ENCODE peak calls at places on chromosome 12, in eight cellular contexts. E is esophagus squamous epithelium, A is gastrocnemius medialis, G is tibial nerve, R is GM12891, S is GM12892, Q is adrenal gland, F is IMR-90. C is an unnamed sample.

GRCh38 chr12:40105265-40105514 is 691 bp downstream of the SLC2A13 start:
- DNase-seq in E (no peak), A (no peak), G (no peak), R (no peak), S (no peak), Q (peak), F (no peak), C (no peak)

GRCh38 chr12:26062566-26062965 is 62.3 kb downstream of the BHLHE41 start:
- DNase-seq in E (no peak), A (no peak), G (no peak), R (no peak), S (no peak), Q (no peak), F (peak), C (no peak)

GRCh38 chr12:124480469-124481256 is 86.7 kb downstream of the NCOR2 start:
- DNase-seq in E (no peak), A (no peak), G (no peak), R (peak), S (peak), Q (peak), F (peak), C (no peak)

GRCh38 chr12:132523576-132524331 is 33.8 kb downstream of the FBRSL1 start:
- DNase-seq in E (no peak), A (peak), G (peak), R (peak), S (peak), Q (peak), F (peak), C (peak)

GRCh38 chr12:96015672-96016071 is 19.5 kb upstream of the HAL start:
- DNase-seq in E (no peak), A (peak), G (no peak), R (no peak), S (no peak), Q (no peak), F (peak), C (peak)

GRCh38 chr12:40127408-40127807 is 21.5 kb upstream of the SLC2A13 start:
- DNase-seq in E (no peak), A (no peak), G (no peak), R (no peak), S (no peak), Q (no peak), F (no peak), C (no peak)

GRCh38 chr12:69570000-69570516 is 15.2 kb upstream of the CCT2 start:
- DNase-seq in E (no peak), A (no peak), G (no peak), R (no peak), S (no peak), Q (no peak), F (no peak), C (no peak)

GRCh38 chr12:46134205-46134811 is 134.5 kb downstream of the SLC38A1 start:
- DNase-seq in E (no peak), A (no peak), G (no peak), R (no peak), S (no peak), Q (no peak), F (no peak), C (no peak)

GRCh38 chr12:127145543-127145928 is 1121.4 kb upstream of the TMEM132C start:
- DNase-seq in E (no peak), A (no peak), G (no peak), R (no peak), S (no peak), Q (no peak), F (no peak), C (no peak)

GRCh38 chr12:132258543-132258942 is 70.8 kb downstream of the GALNT9 start:
- DNase-seq in E (no peak), A (no peak), G (no peak), R (no peak), S (no peak), Q (no peak), F (no peak), C (no peak)

GRCh38 chr12:26748741-26749431 is 84.1 kb downstream of the ITPR2 start:
- DNase-seq in E (no peak), A (no peak), G (no peak), R (no peak), S (no peak), Q (no peak), F (peak), C (no peak)

GRCh38 chr12:122870867-122871664 is 24.9 kb downstream of the VPS37B start:
- DNase-seq in E (no peak), A (no peak), G (no peak), R (no peak), S (no peak), Q (peak), F (peak), C (no peak)
- TF ChIP-seq POLR2A in E (peak), A (peak), G (no peak), R (no peak), S (no peak), Q (no peak), F (no peak), C (no peak)

GRCh38 chr12:104288635-104289258 is 14.8 kb upstream of the EID3 start:
- DNase-seq in E (peak), A (peak), G (peak), R (peak), S (peak), Q (peak), F (peak), C (peak)

GRCh38 chr12:104285740-104286537 is 17.6 kb upstream of the EID3 start:
- DNase-seq in E (no peak), A (peak), G (no peak), R (no peak), S (no peak), Q (no peak), F (peak), C (no peak)

GRCh38 chr12:104290855-104291254 is 12.7 kb upstream of the EID3 start:
- DNase-seq in E (no peak), A (no peak), G (no peak), R (no peak), S (no peak), Q (no peak), F (no peak), C (no peak)

GRCh38 chr12:104290320-104290719 is 13.2 kb upstream of the EID3 start:
- DNase-seq in E (no peak), A (no peak), G (no peak), R (no peak), S (no peak), Q (no peak), F (no peak), C (no peak)

DNA sequence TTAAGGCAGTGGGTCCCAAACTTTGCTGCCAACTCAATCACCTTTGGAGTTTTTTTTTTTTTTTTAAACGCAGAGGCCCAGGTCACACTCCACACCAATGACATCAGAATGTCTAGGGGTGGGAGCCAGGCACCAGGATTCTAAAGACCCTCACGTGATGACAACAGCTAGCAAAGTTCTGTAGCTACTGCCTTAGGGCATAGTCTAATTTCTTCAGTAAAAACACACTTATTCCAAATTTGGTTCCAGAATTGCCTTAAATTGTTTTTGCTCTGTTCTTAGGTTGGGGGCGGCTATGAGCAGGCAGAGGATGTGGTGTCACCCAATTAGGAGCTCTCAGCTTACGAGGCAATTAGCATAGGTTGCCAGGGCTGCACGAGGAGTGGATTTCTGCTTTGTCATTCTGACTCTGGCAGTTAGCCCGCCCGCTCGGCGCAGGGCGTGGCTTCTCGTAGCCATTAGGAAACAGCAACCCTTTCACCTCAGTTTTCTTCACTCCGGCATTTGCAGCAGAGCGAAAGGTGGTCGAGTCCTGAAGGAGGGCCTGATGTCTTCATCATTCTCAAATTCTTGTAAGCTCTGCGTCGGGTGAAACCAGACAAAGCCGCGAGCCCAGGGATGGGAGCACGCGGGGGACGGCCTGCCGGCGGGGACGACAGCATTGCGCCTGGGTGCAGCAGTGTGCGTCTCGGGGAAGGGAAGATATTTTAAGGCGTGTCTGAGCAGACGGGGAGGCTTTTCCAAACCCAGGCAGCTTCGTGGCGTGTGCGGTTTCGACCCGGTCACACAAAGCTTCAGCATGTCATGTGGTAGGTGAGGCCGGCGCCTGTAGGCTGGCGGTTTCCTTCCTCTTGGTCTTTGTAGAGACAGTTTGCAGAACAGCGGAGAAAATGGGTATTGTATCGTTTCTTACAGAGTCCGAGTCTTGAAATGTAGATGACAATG is 16.7 kb upstream of the EID3 start:
- DNase-seq in E (peak), A (peak), G (peak), R (peak), S (peak), Q (peak), F (peak), C (peak)
- TF ChIP-seq POLR2A in E (peak), A (peak), G (no peak), R (peak), S (peak), Q (peak), F (peak), C (peak)

DNA sequence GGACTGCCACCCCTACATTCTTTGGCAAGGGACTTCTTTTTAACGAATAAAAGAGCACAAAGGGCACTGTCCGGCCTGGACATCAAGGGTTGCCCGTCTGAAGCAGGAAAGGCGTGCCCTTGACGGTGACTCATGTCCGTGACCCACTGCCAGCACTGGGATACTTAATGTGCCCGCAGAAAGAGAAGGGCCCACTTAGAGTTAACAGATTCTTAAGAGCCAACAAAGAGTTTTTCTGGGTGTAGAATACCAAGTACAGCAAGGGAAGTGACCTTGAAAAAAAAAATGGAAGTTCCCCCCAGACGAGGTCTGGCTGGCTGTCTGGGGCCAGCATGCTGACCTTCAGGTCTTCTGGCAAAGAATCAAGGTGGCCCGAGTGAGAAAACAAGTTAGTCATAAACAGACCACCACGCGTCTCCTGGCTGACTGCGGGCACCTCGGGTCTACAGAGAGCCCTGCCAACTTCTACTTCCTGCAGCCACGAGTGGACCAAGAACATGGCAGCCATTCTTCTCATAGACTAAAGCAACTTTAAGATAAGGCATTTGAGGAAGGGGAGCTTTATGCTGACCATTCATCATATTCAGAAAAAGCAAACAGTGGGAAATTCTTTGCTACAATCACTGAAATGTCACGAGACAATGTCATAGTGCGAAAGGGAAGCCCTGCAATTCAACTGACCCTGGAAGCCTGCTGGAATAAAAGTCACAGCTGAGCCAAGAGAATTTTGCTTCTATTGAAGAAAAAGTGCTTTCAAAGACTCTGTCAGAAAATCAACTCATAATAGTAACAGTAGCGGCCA is 10.4 kb upstream of the SELPLG start:
- DNase-seq in E (no peak), A (peak), G (no peak), R (no peak), S (no peak), Q (peak), F (no peak), C (no peak)
- TF ChIP-seq POLR2A in E (no peak), A (no peak), G (no peak), R (no peak), S (no peak), Q (no peak), F (no peak), C (no peak)

GRCh38 chr12:4609071-4609470 is 39.8 kb downstream of the AKAP3 start:
- DNase-seq in E (no peak), A (no peak), G (no peak), R (no peak), S (no peak), Q (no peak), F (no peak), C (no peak)

GRCh38 chr12:4610481-4610880 is 38.4 kb downstream of the AKAP3 start:
- DNase-seq in E (no peak), A (no peak), G (no peak), R (no peak), S (no peak), Q (no peak), F (no peak), C (no peak)

GRCh38 chr12:4603946-4604345 is 41.9 kb downstream of the DYRK4 start:
- DNase-seq in E (no peak), A (no peak), G (no peak), R (no peak), S (no peak), Q (no peak), F (no peak), C (no peak)

GRCh38 chr12:4607056-4607455 is 41.8 kb downstream of the AKAP3 start:
- DNase-seq in E (no peak), A (no peak), G (no peak), R (no peak), S (no peak), Q (peak), F (no peak), C (no peak)

GRCh38 chr12:4604684-4605193 is 42.7 kb downstream of the DYRK4 start:
- DNase-seq in E (peak), A (peak), G (peak), R (peak), S (peak), Q (peak), F (peak), C (peak)
- TF ChIP-seq POLR2A in E (no peak), A (no peak), G (no peak), R (peak), S (peak), Q (no peak), F (no peak), C (peak)

GRCh38 chr12:48880647-48881046 is 15.0 kb upstream of the RND1 start:
- DNase-seq in E (no peak), A (no peak), G (no peak), R (no peak), S (no peak), Q (no peak), F (no peak), C (no peak)

GRCh38 chr12:48882325-48882687 is 16.6 kb upstream of the RND1 start:
- DNase-seq in E (no peak), A (no peak), G (no peak), R (no peak), S (no peak), Q (peak), F (peak), C (no peak)

GRCh38 chr12:48881652-48882324 is 16.1 kb upstream of the RND1 start:
- DNase-seq in E (no peak), A (no peak), G (no peak), R (no peak), S (no peak), Q (no peak), F (no peak), C (no peak)

GRCh38 chr12:48882972-48883304 is 17.3 kb upstream of the RND1 start:
- DNase-seq in E (no peak), A (no peak), G (no peak), R (no peak), S (no peak), Q (no peak), F (no peak), C (no peak)

GRCh38 chr12:48883305-48884171 is 17.9 kb upstream of the RND1 start:
- DNase-seq in E (no peak), A (no peak), G (no peak), R (no peak), S (no peak), Q (no peak), F (peak), C (no peak)
- TF ChIP-seq POLR2A in E (no peak), A (no peak), G (no peak), R (no peak), S (no peak), Q (no peak), F (no peak), C (no peak)

DNA sequence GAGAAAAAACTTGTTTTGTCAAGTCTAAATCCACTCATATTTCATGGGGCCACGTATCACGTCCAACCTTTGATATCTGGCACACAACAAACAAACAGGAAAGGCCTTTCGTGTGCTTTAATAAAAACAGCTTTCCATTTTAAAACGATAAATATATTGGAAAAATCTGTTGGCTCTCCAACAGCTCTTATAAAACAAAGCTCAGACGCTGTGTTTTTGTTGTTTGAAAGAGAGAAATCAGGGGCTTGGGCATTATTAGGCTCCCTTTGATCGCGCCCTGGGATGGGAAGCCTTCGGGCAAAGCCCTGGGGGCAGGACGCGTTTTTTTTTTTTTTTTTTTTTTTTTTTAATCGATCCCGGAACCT is 430 bp upstream of the PLEKHA5 start:
- DNase-seq in E (no peak), A (no peak), G (no peak), R (no peak), S (no peak), Q (peak), F (peak), C (peak)
- TF ChIP-seq POLR2A in E (no peak), A (no peak), G (no peak), R (no peak), S (no peak), Q (no peak), F (no peak), C (no peak)

GRCh38 chr12:57694459-57695019 is 607 bp downstream of the OS9 start:
- DNase-seq in E (no peak), A (no peak), G (no peak), R (no peak), S (no peak), Q (no peak), F (no peak), C (peak)
- TF ChIP-seq POLR2A in E (no peak), A (no peak), G (no peak), R (no peak), S (no peak), Q (no peak), F (no peak), C (no peak)

DNA sequence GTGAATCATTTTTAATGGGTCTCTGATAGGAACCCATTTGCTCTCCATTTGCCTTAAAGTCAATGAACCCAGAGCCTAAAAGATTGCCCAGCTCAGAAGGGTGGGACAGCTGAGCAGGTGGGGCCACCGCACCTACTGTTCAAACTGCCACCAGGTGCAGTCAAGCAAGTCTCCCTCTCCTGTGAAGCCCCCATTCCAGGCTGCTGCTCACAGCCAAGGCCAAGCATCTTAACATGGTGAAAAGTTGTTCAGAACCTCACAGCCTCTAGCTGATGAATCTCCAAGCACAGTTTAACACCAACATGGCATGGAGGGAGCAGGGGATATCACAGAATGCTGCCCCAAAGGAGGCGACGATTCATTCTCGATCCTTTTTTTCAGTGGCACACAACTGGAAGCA is 29.5 kb downstream of the ANO2 start:
- DNase-seq in E (no peak), A (no peak), G (no peak), R (no peak), S (no peak), Q (no peak), F (no peak), C (no peak)
- TF ChIP-seq POLR2A in E (no peak), A (no peak), G (no peak), R (no peak), S (no peak), Q (no peak), F (no peak), C (no peak)

DNA sequence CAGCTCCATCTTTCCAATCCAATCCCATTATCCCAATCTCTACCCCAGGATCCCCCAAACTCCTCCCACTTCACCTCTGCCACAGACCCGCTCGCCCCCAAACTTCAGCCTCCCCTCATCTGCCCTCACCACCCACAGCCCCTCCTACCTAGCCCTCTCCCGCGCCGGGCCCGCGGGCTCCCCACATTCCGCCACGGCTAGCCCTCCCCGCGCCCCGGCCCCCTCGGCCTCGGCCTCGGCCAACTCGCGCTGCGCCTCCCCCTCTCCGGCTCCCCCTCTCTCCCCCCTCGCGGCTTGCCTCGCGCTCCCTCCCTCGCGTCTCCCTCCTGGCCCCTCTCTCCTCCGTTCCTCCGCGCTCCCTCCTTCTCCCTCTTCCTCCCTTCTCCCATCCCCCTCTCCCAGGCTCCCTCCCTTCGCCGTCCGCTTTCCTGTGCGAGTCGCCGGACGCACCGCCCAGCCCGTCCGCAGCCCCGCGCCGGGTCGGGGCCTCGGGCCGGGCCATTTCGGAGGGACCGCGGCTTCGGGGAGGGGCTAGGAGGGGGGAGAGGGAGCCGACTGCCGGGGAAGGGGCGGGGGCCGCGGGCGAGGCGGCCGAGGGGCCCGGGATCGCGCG is at the start of gene ATN1:
- DNase-seq in E (no peak), A (peak), G (peak), R (peak), S (peak), Q (peak), F (peak), C (peak)
- TF ChIP-seq POLR2A in E (peak), A (peak), G (no peak), R (peak), S (peak), Q (peak), F (peak), C (peak)